ENCODE peak calls at places on chromosomes 4 and X, in five cellular contexts. One of them, this sample, is unnamed.

GRCh38 chr4:168877407-168877778 is 132.7 kb downstream of the CBR4 start:
- DNase-seq in OCI-LY7: no peak
- DNase-seq in foreskin fibroblast: no peak
- DNase-seq in A549: no peak
- DNase-seq in natural killer cell: no peak
- DNase-seq in this sample: no peak

GRCh38 chrX:120514236-120514635 is 45.1 kb upstream of the LAMP2 start:
- DNase-seq in natural killer cell: no peak
- DNase-seq in OCI-LY7: peak; percentile 45
- DNase-seq in foreskin fibroblast: no peak
- DNase-seq in A549: peak; percentile 33
- DNase-seq in this sample: no peak

GRCh38 chrX:120365320-120365719 is 3.4 kb downstream of the ATP1B4 start:
- DNase-seq in OCI-LY7: peak; percentile 67
- DNase-seq in A549: peak; percentile 10
- DNase-seq in natural killer cell: peak; percentile 21
- DNase-seq in foreskin fibroblast: no peak
- DNase-seq in this sample: no peak

GRCh38 chr4:13944095-13944501 is 316.6 kb upstream of the BOD1L1 start:
- DNase-seq in OCI-LY7: no peak
- DNase-seq in foreskin fibroblast: no peak
- DNase-seq in A549: no peak
- DNase-seq in natural killer cell: no peak
- DNase-seq in this sample: no peak

GRCh38 chr4:123350191-123350544 is 46.4 kb upstream of the SPRY1 start:
- DNase-seq in OCI-LY7: peak; percentile 82
- DNase-seq in A549: peak; percentile 44
- DNase-seq in natural killer cell: no peak
- DNase-seq in foreskin fibroblast: no peak
- DNase-seq in this sample: no peak

GRCh38 chr4:137890802-137891201 is 351.3 kb downstream of the SLC7A11 start:
- DNase-seq in OCI-LY7: no peak
- DNase-seq in foreskin fibroblast: no peak
- DNase-seq in A549: no peak
- DNase-seq in natural killer cell: no peak
- DNase-seq in this sample: no peak

GRCh38 chr4:142354041-142354440 is 492.1 kb downstream of the INPP4B start:
- DNase-seq in foreskin fibroblast: no peak
- DNase-seq in A549: no peak
- DNase-seq in OCI-LY7: no peak
- DNase-seq in natural killer cell: no peak
- DNase-seq in this sample: no peak

GRCh38 chr4:146329042-146329716 is 114.8 kb downstream of the REELD1 start:
- DNase-seq in natural killer cell: no peak
- DNase-seq in OCI-LY7: no peak
- DNase-seq in foreskin fibroblast: peak; percentile 62
- DNase-seq in A549: peak; percentile 9
- DNase-seq in this sample: no peak

GRCh38 chr4:170990989-170991589 is 822.1 kb upstream of the GALNTL6 start:
- DNase-seq in foreskin fibroblast: no peak
- DNase-seq in natural killer cell: no peak
- DNase-seq in A549: peak; percentile 10
- DNase-seq in OCI-LY7: peak; percentile 37
- DNase-seq in this sample: peak; percentile 19

GRCh38 chr4:100258675-100259074 is 68.4 kb upstream of the DDIT4L start:
- DNase-seq in foreskin fibroblast: no peak
- DNase-seq in natural killer cell: no peak
- DNase-seq in A549: no peak
- DNase-seq in OCI-LY7: no peak
- DNase-seq in this sample: no peak

DNA sequence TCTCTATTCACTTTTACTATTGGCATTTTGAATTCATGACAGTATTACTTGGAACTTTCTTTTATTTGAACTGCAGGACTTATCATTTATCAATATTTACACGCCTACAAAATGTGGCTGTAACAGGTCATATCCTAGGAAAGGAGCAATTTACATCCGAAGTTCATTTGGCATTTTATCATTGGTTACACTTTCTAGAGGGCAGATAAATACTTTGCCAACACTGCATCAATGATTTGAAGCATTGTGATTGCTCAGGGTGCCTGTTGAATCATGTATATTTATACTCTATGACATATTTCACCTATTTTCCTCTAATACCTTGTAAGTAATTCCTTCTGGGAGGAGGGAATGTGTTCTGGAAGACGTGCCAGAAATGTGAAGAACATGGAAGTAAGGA is 136.7 kb downstream of the MID1IP1 start:
- DNase-seq in foreskin fibroblast: no peak
- DNase-seq in OCI-LY7: no peak
- DNase-seq in natural killer cell: no peak
- DNase-seq in A549: no peak
- DNase-seq in this sample: no peak
- TF ChIP-seq CTCF in foreskin fibroblast: no peak
- TF ChIP-seq CTCF in OCI-LY7: no peak
- TF ChIP-seq CTCF in natural killer cell: no peak
- TF ChIP-seq CTCF in A549: no peak
- TF ChIP-seq CTCF in this sample: no peak

GRCh38 chr4:156803056-156803455 is 168.5 kb downstream of the PDGFC start:
- DNase-seq in foreskin fibroblast: peak; percentile 34
- DNase-seq in natural killer cell: no peak
- DNase-seq in A549: no peak
- DNase-seq in OCI-LY7: no peak
- DNase-seq in this sample: no peak

GRCh38 chr4:156799121-156799589 is 172.4 kb downstream of the PDGFC start:
- DNase-seq in OCI-LY7: no peak
- DNase-seq in foreskin fibroblast: no peak
- DNase-seq in A549: no peak
- DNase-seq in natural killer cell: no peak
- DNase-seq in this sample: no peak

GRCh38 chr4:156798438-156798837 is 173.2 kb downstream of the PDGFC start:
- DNase-seq in foreskin fibroblast: no peak
- DNase-seq in natural killer cell: no peak
- DNase-seq in OCI-LY7: no peak
- DNase-seq in A549: no peak
- DNase-seq in this sample: no peak

GRCh38 chr4:156795727-156796126 is 175.9 kb downstream of the PDGFC start:
- DNase-seq in natural killer cell: no peak
- DNase-seq in OCI-LY7: no peak
- DNase-seq in A549: no peak
- DNase-seq in foreskin fibroblast: no peak
- DNase-seq in this sample: no peak

GRCh38 chr4:156800463-156800862 is 171.1 kb downstream of the PDGFC start:
- DNase-seq in natural killer cell: no peak
- DNase-seq in OCI-LY7: no peak
- DNase-seq in foreskin fibroblast: no peak
- DNase-seq in A549: no peak
- DNase-seq in this sample: no peak
- TF ChIP-seq CTCF in natural killer cell: no peak
- TF ChIP-seq CTCF in OCI-LY7: no peak
- TF ChIP-seq CTCF in foreskin fibroblast: no peak
- TF ChIP-seq CTCF in A549: no peak
- TF ChIP-seq CTCF in this sample: peak; percentile 48

DNA sequence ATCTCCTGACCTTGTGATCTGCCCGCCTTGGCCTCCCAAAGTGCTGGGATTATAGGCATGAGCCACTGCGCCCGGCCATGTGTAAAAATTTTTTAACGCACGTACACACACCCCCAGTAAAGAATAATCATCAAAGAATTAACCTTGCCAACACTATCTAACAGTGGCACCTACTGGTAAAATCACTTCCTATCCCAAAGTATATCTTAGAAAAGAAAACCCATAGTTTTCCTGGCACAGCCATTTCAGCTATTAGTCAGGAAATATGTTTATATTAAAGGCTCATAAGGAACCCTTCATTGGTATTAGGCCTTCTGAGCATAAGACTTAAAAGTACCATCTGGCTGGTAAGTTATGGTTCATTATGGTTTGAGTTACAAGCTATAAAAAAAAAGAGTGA is 14.1 kb downstream of the S100G start:
- DNase-seq in foreskin fibroblast: peak; percentile 20
- DNase-seq in natural killer cell: no peak
- DNase-seq in A549: no peak
- DNase-seq in OCI-LY7: no peak
- DNase-seq in this sample: no peak
- TF ChIP-seq CTCF in foreskin fibroblast: no peak
- TF ChIP-seq CTCF in natural killer cell: no peak
- TF ChIP-seq CTCF in A549: no peak
- TF ChIP-seq CTCF in OCI-LY7: no peak
- TF ChIP-seq CTCF in this sample: no peak

GRCh38 chrX:49039598-49040375 is 3.4 kb downstream of the TFE3 start:
- DNase-seq in OCI-LY7: peak; percentile 68
- DNase-seq in natural killer cell: no peak
- DNase-seq in A549: peak; percentile 96
- DNase-seq in foreskin fibroblast: peak; percentile 91
- DNase-seq in this sample: peak; percentile 40
- TF ChIP-seq CTCF in OCI-LY7: no peak
- TF ChIP-seq CTCF in natural killer cell: no peak
- TF ChIP-seq CTCF in A549: no peak
- TF ChIP-seq CTCF in foreskin fibroblast: no peak
- TF ChIP-seq CTCF in this sample: no peak

DNA sequence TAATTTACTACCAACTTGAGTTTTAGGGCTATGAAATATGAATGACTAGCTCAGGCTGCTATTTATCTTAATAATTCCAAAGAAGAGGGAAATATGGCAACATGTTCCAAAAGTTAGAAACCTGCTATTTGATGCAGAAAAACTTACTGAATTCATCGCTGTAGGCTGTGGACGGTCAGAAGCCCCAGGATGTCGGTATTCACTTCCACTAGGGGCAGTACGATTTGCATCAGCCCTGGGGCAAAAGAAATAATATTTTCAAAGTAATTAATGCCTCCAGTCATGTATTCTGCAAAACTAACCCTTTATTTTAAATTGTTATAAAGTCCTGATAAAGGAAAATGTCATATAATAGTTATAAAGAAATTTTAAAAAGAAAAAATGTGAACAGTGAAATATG is 4.5 kb downstream of the PLRG1 start:
- DNase-seq in natural killer cell: no peak
- DNase-seq in A549: no peak
- DNase-seq in foreskin fibroblast: no peak
- DNase-seq in OCI-LY7: no peak
- DNase-seq in this sample: no peak
- TF ChIP-seq CTCF in natural killer cell: no peak
- TF ChIP-seq CTCF in A549: no peak
- TF ChIP-seq CTCF in foreskin fibroblast: no peak
- TF ChIP-seq CTCF in OCI-LY7: peak; percentile 54
- TF ChIP-seq CTCF in this sample: peak; percentile 32

DNA sequence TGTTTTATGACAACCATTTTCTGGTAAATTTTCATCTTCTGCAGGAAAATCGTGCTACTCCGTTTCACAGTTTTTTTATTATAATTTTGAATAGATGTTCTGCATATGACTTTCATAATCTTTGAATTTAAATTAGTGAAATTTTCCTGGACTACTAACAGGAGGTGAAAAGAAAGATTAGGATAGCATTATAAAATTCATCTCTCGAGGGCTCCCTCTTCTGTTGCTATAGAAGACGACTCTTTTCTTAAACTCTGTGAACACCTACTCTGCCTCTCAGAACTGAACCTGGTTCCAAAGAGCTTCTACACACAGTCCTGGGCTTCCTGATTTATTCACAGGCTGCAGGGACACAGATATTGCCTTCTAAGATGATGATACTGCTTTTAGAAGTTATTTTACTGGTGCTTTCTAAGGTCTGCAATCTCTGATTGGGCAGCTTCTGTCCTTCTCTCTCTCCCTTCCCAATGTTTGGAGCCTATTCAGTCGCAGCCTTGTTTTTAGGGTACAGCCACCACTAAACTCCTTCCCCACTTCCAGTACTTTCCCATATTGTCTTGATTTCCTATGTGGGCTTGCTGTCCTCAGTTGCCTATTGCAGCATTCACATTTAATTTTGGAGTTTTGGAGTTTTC is 10.1 kb upstream of the SAP30 start:
- DNase-seq in natural killer cell: no peak
- DNase-seq in foreskin fibroblast: no peak
- DNase-seq in A549: no peak
- DNase-seq in OCI-LY7: peak; percentile 24
- DNase-seq in this sample: no peak
- TF ChIP-seq CTCF in natural killer cell: peak; percentile 22
- TF ChIP-seq CTCF in foreskin fibroblast: peak; percentile 40
- TF ChIP-seq CTCF in A549: peak; percentile 50
- TF ChIP-seq CTCF in OCI-LY7: peak; percentile 75
- TF ChIP-seq CTCF in this sample: peak; percentile 44

GRCh38 chrX:53171356-53171755 is 53.7 kb downstream of the KDM5C start:
- DNase-seq in A549: no peak
- DNase-seq in natural killer cell: no peak
- DNase-seq in foreskin fibroblast: no peak
- DNase-seq in OCI-LY7: no peak
- DNase-seq in this sample: no peak
- TF ChIP-seq CTCF in A549: no peak
- TF ChIP-seq CTCF in natural killer cell: no peak
- TF ChIP-seq CTCF in foreskin fibroblast: no peak
- TF ChIP-seq CTCF in OCI-LY7: no peak
- TF ChIP-seq CTCF in this sample: no peak

GRCh38 chrX:107029752-107030151 is 29.7 kb upstream of the MORC4 start:
- DNase-seq in natural killer cell: no peak
- DNase-seq in A549: no peak
- DNase-seq in OCI-LY7: no peak
- DNase-seq in foreskin fibroblast: no peak
- DNase-seq in this sample: no peak

DNA sequence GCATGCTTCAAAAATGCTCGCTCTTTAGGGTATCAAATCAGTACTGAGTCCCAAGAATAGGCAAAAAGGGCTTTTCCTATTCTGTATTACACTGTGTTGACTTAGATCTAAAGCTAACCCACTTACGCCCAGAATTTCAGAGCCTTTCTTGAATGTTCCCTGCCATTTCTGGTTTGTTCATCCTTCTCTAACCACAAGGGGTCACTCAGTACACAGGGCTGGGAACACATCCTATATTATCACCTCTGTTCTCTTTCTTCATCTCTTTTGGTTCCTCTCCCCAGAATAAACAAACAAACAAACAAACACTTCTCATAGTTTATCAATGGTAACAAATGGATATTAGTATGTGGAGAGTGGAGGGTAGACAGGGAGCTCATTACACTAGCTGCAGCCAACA is 25.5 kb upstream of the MORC4 start:
- DNase-seq in A549: peak; percentile 38
- DNase-seq in natural killer cell: no peak
- DNase-seq in foreskin fibroblast: peak; percentile 9
- DNase-seq in OCI-LY7: peak; percentile 31
- DNase-seq in this sample: no peak
- TF ChIP-seq CTCF in A549: peak; percentile 81
- TF ChIP-seq CTCF in natural killer cell: peak; percentile 24
- TF ChIP-seq CTCF in foreskin fibroblast: peak; percentile 42
- TF ChIP-seq CTCF in OCI-LY7: peak; percentile 76
- TF ChIP-seq CTCF in this sample: peak; percentile 67

GRCh38 chr4:126223784-126224407 is 909.1 kb downstream of the FAT4 start:
- DNase-seq in A549: peak; percentile 4
- DNase-seq in foreskin fibroblast: no peak
- DNase-seq in natural killer cell: no peak
- DNase-seq in OCI-LY7: no peak
- DNase-seq in this sample: no peak
- TF ChIP-seq CTCF in A549: peak; percentile 10
- TF ChIP-seq CTCF in foreskin fibroblast: peak; percentile 61
- TF ChIP-seq CTCF in natural killer cell: no peak
- TF ChIP-seq CTCF in OCI-LY7: peak; percentile 75
- TF ChIP-seq CTCF in this sample: peak; percentile 75

This sample was measured in neural crest cell.